ENCODE peak calls at places on chromosomes 13 and 19, in ten cellular contexts. T, L, Z, R, O, I, C, A, D and H are unnamed samples.

GRCh38 chr13:114281351-114282142 is at the start of gene UPF3A:
- DNase-seq in A (peak), L (peak), Z (peak), C (peak), T (peak), R (peak), D (peak), I (peak), O (no peak), H (peak)

GRCh38 chr19:37583340-37583739 is 11.3 kb downstream of the ZNF571 start:
- DNase-seq in I (no peak), R (no peak), A (no peak), L (no peak), Z (no peak), O (no peak), D (no peak), C (no peak), T (no peak), H (no peak)

GRCh38 chr13:90362718-90363117 is 984.8 kb upstream of the MIR17HG start:
- DNase-seq in T (no peak), L (no peak), Z (no peak), O (no peak), D (no peak), I (peak), A (no peak), R (no peak), C (no peak), H (no peak)

GRCh38 chr19:6056282-6056741 is 54.0 kb downstream of the RFX2 start:
- DNase-seq in O (no peak), Z (no peak), T (peak), C (no peak), I (no peak), R (no peak), A (peak), L (no peak), D (no peak), H (no peak)

GRCh38 chr19:13149628-13150186 is 468 bp downstream of the STX10 start:
- DNase-seq in I (no peak), A (no peak), L (no peak), O (no peak), T (peak), D (peak), R (peak), Z (peak), C (peak), H (peak)

GRCh38 chr13:37540228-37540627 is 58.3 kb downstream of the POSTN start:
- DNase-seq in D (no peak), R (no peak), L (peak), I (peak), O (no peak), C (no peak), A (no peak), T (no peak), Z (no peak), H (no peak)

GRCh38 chr13:76965759-76966421 is 17.6 kb downstream of the ACOD1 start:
- DNase-seq in O (no peak), D (no peak), C (no peak), I (peak), A (no peak), R (peak), Z (no peak), L (peak), T (peak), H (peak)

GRCh38 chr13:102097708-102098107 is 304.1 kb downstream of the FGF14 start:
- DNase-seq in L (no peak), I (no peak), R (no peak), O (no peak), A (peak), C (no peak), D (no peak), Z (no peak), T (peak), H (no peak)

GRCh38 chr19:8336072-8336569 is 6.9 kb downstream of the KANK3 start:
- DNase-seq in T (peak), I (no peak), O (no peak), C (no peak), L (no peak), Z (no peak), A (no peak), R (no peak), D (peak), H (no peak)

GRCh38 chr19:2014081-2014693 is 1.3 kb downstream of the BTBD2 start:
- DNase-seq in R (no peak), I (no peak), C (no peak), T (no peak), A (no peak), D (no peak), L (no peak), O (no peak), Z (no peak), H (no peak)

GRCh38 chr13:70370924-70371323 is 262.7 kb upstream of the KLHL1 start:
- DNase-seq in A (no peak), Z (no peak), D (no peak), L (no peak), O (no peak), T (no peak), I (no peak), R (no peak), C (no peak), H (no peak)

GRCh38 chr19:4474504-4475136 is 2.5 kb downstream of the HDGFL2 start:
- DNase-seq in R (peak), T (peak), L (no peak), D (no peak), C (peak), O (no peak), I (peak), Z (peak), A (peak), H (no peak)

GRCh38 chr13:58744686-58745085 is 1113.1 kb downstream of the PCDH17 start:
- DNase-seq in O (no peak), C (no peak), A (no peak), Z (no peak), R (no peak), D (no peak), T (no peak), L (no peak), I (no peak), H (no peak)

GRCh38 chr13:98549006-98549727 is 27.7 kb downstream of the STK24 start:
- DNase-seq in R (peak), T (no peak), Z (no peak), O (peak), D (no peak), L (peak), C (no peak), I (peak), A (no peak), H (no peak)

GRCh38 chr13:100108913-100109507 is 20.1 kb downstream of the PCCA start:
- DNase-seq in T (peak), A (no peak), D (no peak), L (no peak), I (peak), R (no peak), Z (no peak), C (no peak), O (no peak), H (no peak)

GRCh38 chr13:48564046-48564445 is 31.2 kb upstream of the RCBTB2 start:
- DNase-seq in T (no peak), L (no peak), O (no peak), R (no peak), C (no peak), D (no peak), A (no peak), I (peak), Z (no peak), H (no peak)

GRCh38 chr19:14479309-14479984 is 4.3 kb upstream of the PTGER1 start:
- DNase-seq in R (no peak), L (no peak), C (no peak), O (no peak), I (no peak), D (no peak), T (no peak), A (no peak), Z (no peak), H (no peak)

GRCh38 chr13:113596321-113597200 is 12.0 kb downstream of the TFDP1 start:
- DNase-seq in R (no peak), L (no peak), A (no peak), D (peak), T (no peak), I (no peak), C (no peak), Z (no peak), O (no peak), H (no peak)

GRCh38 chr19:46472592-46472991 is 1.2 kb upstream of the PNMA8A start:
- DNase-seq in T (peak), L (no peak), C (no peak), O (no peak), R (no peak), A (no peak), Z (no peak), I (no peak), D (no peak), H (no peak)

GRCh38 chr19:24054044-24054935 is 32.7 kb upstream of the ZNF254 start:
- DNase-seq in L (peak), O (no peak), R (peak), A (no peak), D (no peak), C (no peak), T (no peak), I (peak), Z (peak), H (no peak)

GRCh38 chr19:54489341-54489740 is 13.3 kb upstream of the LAIR2 start:
- DNase-seq in A (no peak), D (no peak), Z (no peak), I (no peak), L (no peak), C (no peak), T (no peak), O (no peak), R (peak), H (no peak)

GRCh38 chr19:13164370-13165090 is 14.3 kb downstream of the IER2 start:
- DNase-seq in R (peak), O (no peak), T (peak), I (peak), Z (peak), D (peak), L (no peak), A (peak), C (peak), H (peak)

GRCh38 chr19:58196911-58197616 is 14.2 kb downstream of the ZNF274 start:
- DNase-seq in Z (no peak), R (no peak), I (peak), L (no peak), O (no peak), C (no peak), A (peak), D (no peak), T (peak), H (no peak)

GRCh38 chr19:44580366-44580895 is 32.9 kb upstream of the IGSF23 start:
- DNase-seq in C (no peak), D (no peak), Z (no peak), R (no peak), I (no peak), O (no peak), A (no peak), T (no peak), L (no peak), H (no peak)

GRCh38 chr13:72849571-72849970 is 67.6 kb downstream of the PIBF1 start:
- DNase-seq in R (no peak), A (no peak), I (peak), Z (no peak), D (no peak), C (no peak), L (peak), T (no peak), O (no peak), H (no peak)

GRCh38 chr13:77980592-77980991 is 62.0 kb upstream of the EDNRB start:
- DNase-seq in O (no peak), A (no peak), T (no peak), C (no peak), Z (no peak), D (no peak), I (peak), R (peak), L (no peak), H (no peak)

GRCh38 chr19:12733369-12733896 is 1.1 kb downstream of the TRIR start:
- DNase-seq in L (no peak), O (no peak), R (peak), T (peak), C (no peak), D (no peak), A (no peak), Z (peak), I (peak), H (no peak)

GRCh38 chr13:44198826-44199225 is 174.8 kb upstream of the SERP2 start:
- DNase-seq in R (peak), D (no peak), I (no peak), L (no peak), Z (no peak), A (no peak), C (no peak), O (no peak), T (no peak), H (no peak)

GRCh38 chr13:66887088-66887487 is 343.0 kb downstream of the PCDH9 start:
- DNase-seq in Z (no peak), L (no peak), A (no peak), R (no peak), O (no peak), C (no peak), T (no peak), I (peak), D (no peak), H (no peak)

GRCh38 chr13:106617561-106617960 is 49.6 kb upstream of the ARGLU1 start:
- DNase-seq in C (no peak), R (peak), D (no peak), T (no peak), A (no peak), O (no peak), Z (no peak), I (peak), L (no peak), H (no peak)

GRCh38 chr19:32224371-32225244 is 120.8 kb upstream of the ZNF507 start:
- DNase-seq in I (peak), C (peak), O (no peak), D (peak), A (peak), R (peak), L (no peak), T (peak), Z (peak), H (peak)

GRCh38 chr19:42634409-42635232 is 39.9 kb upstream of the CEACAM8 start:
- DNase-seq in D (no peak), C (peak), L (no peak), O (no peak), A (peak), T (peak), Z (peak), R (peak), I (peak), H (no peak)

GRCh38 chr13:40983725-40984669 is 35.1 kb downstream of the ELF1 start:
- DNase-seq in I (no peak), T (peak), R (no peak), L (no peak), D (no peak), Z (no peak), O (no peak), C (no peak), A (peak), H (no peak)

GRCh38 chr13:51797664-51798488 is 6.1 kb downstream of the DHRS12 start:
- DNase-seq in O (no peak), A (peak), T (peak), R (peak), I (peak), C (peak), D (no peak), Z (peak), L (no peak), H (no peak)

GRCh38 chr19:19214892-19215291 is 3.1 kb downstream of the NCAN start:
- DNase-seq in I (peak), D (no peak), R (peak), Z (peak), C (peak), A (no peak), O (no peak), T (no peak), L (no peak), H (peak)

GRCh38 chr19:35629332-35629633 is 447 bp downstream of the RBM42 start:
- DNase-seq in T (no peak), Z (no peak), A (no peak), O (no peak), I (no peak), C (no peak), R (no peak), L (no peak), D (no peak), H (no peak)

GRCh38 chr13:47178090-47178950 is 281.5 kb upstream of the HTR2A start:
- DNase-seq in R (peak), O (no peak), T (no peak), D (no peak), Z (no peak), A (no peak), I (no peak), C (no peak), L (no peak), H (no peak)